ENCODE peak calls at places on chromosome 17, in ten cellular contexts. F is activated T-cell treated with anti-CD3 and anti-CD28 coated beads, Interleukin-2, amount 50 U/mL, for 72 hours; Z is RWPE1; S is erythroblast; E is neural progenitor cell; U is activated CD4-positive, alpha-beta T cell treated with anti-CD3 and anti-CD28 coated beads, Interleukin-2, amount 50 U/mL, for 48 hours; B is skeletal muscle cell; L is stimulated activated CD4-positive, alpha-beta T cell treated with anti-CD3 and anti-CD28 coated beads, Interleukin-2, amount 100 ng/mL, for 24 hours; X is NCI-H1092 treated with DMSO at 0.1 percent for 48 hours; R is H9. M is an unnamed sample.

GRCh38 chr17:77146882-77147281 is 6.1 kb downstream of the SEC14L1 start:
- DNase-seq in F (no peak), Z (no peak), S (no peak), E (no peak), U (no peak), B (no peak), L (no peak), X (no peak), R (peak), M (no peak)

GRCh38 chr17:8408371-8408770 is 10.7 kb upstream of the RNF222 start:
- DNase-seq in F (no peak), Z (peak), S (no peak), E (peak), U (no peak), B (no peak), L (no peak), X (no peak), R (peak), M (no peak)

GRCh38 chr17:63414222-63414621 is 31.9 kb downstream of the CYB561 start:
- DNase-seq in F (no peak), Z (no peak), S (no peak), E (no peak), U (no peak), B (no peak), L (no peak), X (no peak), R (no peak), M (no peak)

GRCh38 chr17:16866436-16866835 is 105.5 kb downstream of the TNFRSF13B start:
- DNase-seq in F (no peak), Z (no peak), S (no peak), E (no peak), U (no peak), B (no peak), L (no peak), X (no peak), R (no peak), M (no peak)

GRCh38 chr17:75125984-75126383 is 5.6 kb downstream of the NT5C start:
- DNase-seq in F (no peak), Z (no peak), S (no peak), E (no peak), U (no peak), B (no peak), L (no peak), X (no peak), R (peak), M (no peak)

GRCh38 chr17:50356418-50356817 is 10.5 kb downstream of the XYLT2 start:
- DNase-seq in F (no peak), Z (no peak), S (no peak), E (no peak), U (no peak), B (no peak), L (no peak), X (no peak), R (no peak), M (no peak)

GRCh38 chr17:49440581-49440980 is 25.9 kb upstream of the PHB1 start:
- DNase-seq in F (no peak), Z (no peak), S (no peak), E (no peak), U (no peak), B (no peak), L (no peak), X (no peak), R (peak), M (no peak)

GRCh38 chr17:49887744-49888360 is 40.0 kb upstream of the TAC4 start:
- DNase-seq in F (no peak), Z (peak), S (no peak), E (no peak), U (no peak), B (no peak), L (no peak), X (no peak), R (no peak), M (no peak)

GRCh38 chr17:43900858-43901754 is 6.2 kb downstream of the MPP2 start:
- DNase-seq in F (no peak), Z (no peak), S (no peak), E (peak), U (no peak), B (no peak), L (no peak), X (no peak), R (peak), M (no peak)

GRCh38 chr17:30378191-30378796 is 433 bp upstream of the CPD start:
- DNase-seq in F (peak), Z (no peak), S (peak), E (peak), U (peak), B (no peak), L (peak), X (no peak), R (no peak), M (peak)

GRCh38 chr17:21113106-21113690 is 13.6 kb upstream of the DHRS7B start:
- DNase-seq in F (no peak), Z (no peak), S (no peak), E (no peak), U (no peak), B (no peak), L (no peak), X (no peak), R (no peak), M (no peak)

GRCh38 chr17:69669441-69670178 is 255.1 kb downstream of the MAP2K6 start:
- DNase-seq in F (no peak), Z (no peak), S (no peak), E (no peak), U (no peak), B (no peak), L (no peak), X (peak), R (no peak), M (no peak)

GRCh38 chr17:69818467-69818866 is 256.6 kb upstream of the KCNJ16 start:
- DNase-seq in F (no peak), Z (no peak), S (no peak), E (no peak), U (no peak), B (no peak), L (no peak), X (no peak), R (no peak), M (no peak)

M was measured in GM20000.